ENCODE peak calls at places on chromosomes 16 and 17, in six cellular contexts. Y is activated CD4-positive, alpha-beta T cell treated with anti-CD3 and anti-CD28 coated beads for 24 hours; X is heart left ventricle; E is lung; Q is GM10248; B is NCI-H510A treated with DMSO at 0.1 percent for 48 hours. L is an unnamed sample.
A peak's percentile ranks its signal among the peaks of the same experiment; 100 is the strongest.

GRCh38 chr17:57668332-57668731 is 76.8 kb downstream of the CCDC182 start:
- DNase-seq in X (no peak), Y (no peak), Q (no peak), B (no peak), E (no peak), L (no peak)

GRCh38 chr17:5832886-5833285 is 237.3 kb upstream of the WSCD1 start:
- DNase-seq in X (no peak), Q (no peak), Y (no peak), B (no peak), E (no peak), L (no peak)

GRCh38 chr17:66817750-66818149 is 17.2 kb upstream of the CACNG5 start:
- DNase-seq in B (no peak), Y (no peak), E (no peak), Q (no peak), X (no peak), L (no peak)

GRCh38 chr16:69187891-69188451 is 1.0 kb downstream of the SNTB2 start:
- DNase-seq in Y (peak; percentile 21), E (peak; percentile 41), B (peak; percentile 39), Q (no peak), X (no peak), L (peak; percentile 83)

GRCh38 chr17:75516619-75517276 is 420 bp downstream of the TSEN54 start:
- DNase-seq in Q (peak; percentile 54), Y (no peak), E (peak; percentile 38), B (no peak), X (peak; percentile 47), L (peak; percentile 76)

GRCh38 chr17:77455111-77455877 is 314.5 kb downstream of the SEC14L1 start:
- DNase-seq in B (no peak), Y (no peak), Q (no peak), X (no peak), E (no peak), L (no peak)

GRCh38 chr16:73053379-73054130 is 5.6 kb upstream of the ZFHX3 start:
- DNase-seq in X (no peak), Y (no peak), Q (no peak), E (no peak), B (peak; percentile 87), L (no peak)

GRCh38 chr17:81832608-81833159 is 407 bp downstream of the MCRIP1 start:
- DNase-seq in E (no peak), Q (peak; percentile 53), X (no peak), Y (peak; percentile 37), B (peak; percentile 73), L (no peak)

GRCh38 chr17:12789075-12789975 is at the start of gene ARHGAP44:
- DNase-seq in Y (peak; percentile 13), E (peak; percentile 66), Q (peak; percentile 79), B (peak; percentile 29), X (peak; percentile 62), L (peak; percentile 77)

GRCh38 chr17:22310717-22311686 is 618.7 kb downstream of the KCNJ18 start:
- DNase-seq in B (no peak), X (peak; percentile 32), E (no peak), Q (no peak), Y (no peak), L (peak; percentile 84)

GRCh38 chr16:21526923-21527807 is 72.2 kb upstream of the METTL9 start:
- DNase-seq in B (peak; percentile 82), X (no peak), Y (no peak), E (no peak), Q (no peak), L (no peak)

GRCh38 chr16:68744744-68745280 is 7.7 kb downstream of the CDH1 start:
- DNase-seq in B (peak; percentile 86), X (no peak), Q (no peak), Y (no peak), E (peak; percentile 89), L (no peak)

GRCh38 chr16:10941127-10941933 is 938 bp downstream of the DEXI start:
- DNase-seq in X (no peak), E (no peak), B (no peak), Y (no peak), Q (no peak), L (peak; percentile 63)

GRCh38 chr16:12639044-12639443 is 164.6 kb downstream of the CPPED1 start:
- DNase-seq in Y (no peak), E (no peak), X (no peak), B (no peak), Q (no peak), L (no peak)

GRCh38 chr16:2757344-2757743 is 4.9 kb downstream of the SRRM2 start:
- DNase-seq in E (no peak), X (no peak), Y (no peak), B (no peak), Q (no peak), L (peak; percentile 16)

GRCh38 chr17:11948791-11949190 is 48.5 kb downstream of the ZNF18 start:
- DNase-seq in B (no peak), E (peak; percentile 34), X (peak; percentile 12), Q (no peak), Y (no peak), L (peak; percentile 59)

GRCh38 chr17:80034977-80035686 is 540 bp downstream of the TBC1D16 start:
- DNase-seq in B (no peak), Y (no peak), X (peak; percentile 19), Q (peak; percentile 44), E (no peak), L (peak; percentile 73)

GRCh38 chr17:50598487-50598886 is 36.2 kb upstream of the ABCC3 start:
- DNase-seq in Y (no peak), Q (no peak), B (no peak), X (no peak), E (no peak), L (no peak)

GRCh38 chr16:85902366-85903155 is 3.6 kb downstream of the IRF8 start:
- DNase-seq in E (no peak), X (no peak), Y (peak; percentile 47), B (no peak), Q (peak; percentile 86), L (no peak)

GRCh38 chr17:61201211-61201610 is 198.4 kb upstream of the TBX2 start:
- DNase-seq in B (no peak), X (no peak), Y (no peak), Q (no peak), E (no peak), L (no peak)

GRCh38 chr16:89924298-89924924 is 1.3 kb downstream of the TUBB3 start:
- DNase-seq in B (no peak), Q (no peak), Y (no peak), E (no peak), X (no peak), L (no peak)

GRCh38 chr17:81396722-81397313 is 1.6 kb downstream of the BAHCC1 start:
- DNase-seq in B (peak; percentile 68), X (no peak), Y (no peak), Q (no peak), E (no peak), L (peak; percentile 73)

GRCh38 chr17:48718781-48719641 is 3.3 kb downstream of the PRAC1 start:
- DNase-seq in Q (no peak), B (peak; percentile 48), X (no peak), E (no peak), Y (no peak), L (no peak)